ENCODE peak calls at places on chromosomes 4 and X, in five cellular contexts. One of them, this sample, is unnamed.
A peak's percentile ranks its signal among the peaks of the same experiment; 100 is the strongest.

GRCh38 chrX:48910926-48911406 is 480 bp downstream of the SLC35A2 start:
- DNase-seq in naive thymus-derived CD8-positive, alpha-beta T cell: no peak
- DNase-seq in stimulated activated CD8-positive, alpha-beta memory T cell treated with anti-CD3 and anti-CD28 coated beads, Interleukin-4, amount 100 ng/mL, for 1 hour: no peak
- DNase-seq in stimulated activated CD4-positive, alpha-beta T cell treated with anti-CD3 and anti-CD28 coated beads, Interleukin-1b, Interleukin-23, amount 100 ng/mL, for 24 hours: no peak
- DNase-seq in T47D: no peak
- DNase-seq in this sample: no peak

GRCh38 chrX:55127692-55128091 is 38.9 kb downstream of the PAGE2 start:
- DNase-seq in stimulated activated CD4-positive, alpha-beta T cell treated with anti-CD3 and anti-CD28 coated beads, Interleukin-1b, Interleukin-23, amount 100 ng/mL, for 24 hours: no peak
- DNase-seq in T47D: no peak
- DNase-seq in stimulated activated CD8-positive, alpha-beta memory T cell treated with anti-CD3 and anti-CD28 coated beads, Interleukin-4, amount 100 ng/mL, for 1 hour: no peak
- DNase-seq in naive thymus-derived CD8-positive, alpha-beta T cell: no peak
- DNase-seq in this sample: no peak

GRCh38 chrX:1918780-1919179 is 303.9 kb downstream of the ASMT start:
- DNase-seq in T47D: no peak
- DNase-seq in stimulated activated CD8-positive, alpha-beta memory T cell treated with anti-CD3 and anti-CD28 coated beads, Interleukin-4, amount 100 ng/mL, for 1 hour: no peak
- DNase-seq in naive thymus-derived CD8-positive, alpha-beta T cell: no peak
- DNase-seq in stimulated activated CD4-positive, alpha-beta T cell treated with anti-CD3 and anti-CD28 coated beads, Interleukin-1b, Interleukin-23, amount 100 ng/mL, for 24 hours: no peak
- DNase-seq in this sample: no peak

GRCh38 chrX:16462912-16463311 is 187.0 kb upstream of the S100G start:
- DNase-seq in naive thymus-derived CD8-positive, alpha-beta T cell: no peak
- DNase-seq in stimulated activated CD8-positive, alpha-beta memory T cell treated with anti-CD3 and anti-CD28 coated beads, Interleukin-4, amount 100 ng/mL, for 1 hour: no peak
- DNase-seq in stimulated activated CD4-positive, alpha-beta T cell treated with anti-CD3 and anti-CD28 coated beads, Interleukin-1b, Interleukin-23, amount 100 ng/mL, for 24 hours: no peak
- DNase-seq in T47D: no peak
- DNase-seq in this sample: no peak

GRCh38 chr4:166092797-166093196 is 219.8 kb downstream of the TLL1 start:
- DNase-seq in stimulated activated CD4-positive, alpha-beta T cell treated with anti-CD3 and anti-CD28 coated beads, Interleukin-1b, Interleukin-23, amount 100 ng/mL, for 24 hours: no peak
- DNase-seq in stimulated activated CD8-positive, alpha-beta memory T cell treated with anti-CD3 and anti-CD28 coated beads, Interleukin-4, amount 100 ng/mL, for 1 hour: no peak
- DNase-seq in naive thymus-derived CD8-positive, alpha-beta T cell: no peak
- DNase-seq in T47D: no peak
- DNase-seq in this sample: no peak

GRCh38 chrX:13994681-13995080 is 35.0 kb downstream of the GEMIN8 start:
- DNase-seq in T47D: no peak
- DNase-seq in stimulated activated CD8-positive, alpha-beta memory T cell treated with anti-CD3 and anti-CD28 coated beads, Interleukin-4, amount 100 ng/mL, for 1 hour: no peak
- DNase-seq in naive thymus-derived CD8-positive, alpha-beta T cell: no peak
- DNase-seq in stimulated activated CD4-positive, alpha-beta T cell treated with anti-CD3 and anti-CD28 coated beads, Interleukin-1b, Interleukin-23, amount 100 ng/mL, for 24 hours: no peak
- DNase-seq in this sample: no peak

GRCh38 chr4:108821056-108821925 is 58.4 kb upstream of the ETNPPL start:
- DNase-seq in naive thymus-derived CD8-positive, alpha-beta T cell: no peak
- DNase-seq in stimulated activated CD8-positive, alpha-beta memory T cell treated with anti-CD3 and anti-CD28 coated beads, Interleukin-4, amount 100 ng/mL, for 1 hour: no peak
- DNase-seq in stimulated activated CD4-positive, alpha-beta T cell treated with anti-CD3 and anti-CD28 coated beads, Interleukin-1b, Interleukin-23, amount 100 ng/mL, for 24 hours: no peak
- DNase-seq in T47D: no peak
- DNase-seq in this sample: no peak

GRCh38 chr4:180618396-180618795 is 1624.8 kb upstream of the TENM3 start:
- DNase-seq in stimulated activated CD4-positive, alpha-beta T cell treated with anti-CD3 and anti-CD28 coated beads, Interleukin-1b, Interleukin-23, amount 100 ng/mL, for 24 hours: no peak
- DNase-seq in naive thymus-derived CD8-positive, alpha-beta T cell: no peak
- DNase-seq in stimulated activated CD8-positive, alpha-beta memory T cell treated with anti-CD3 and anti-CD28 coated beads, Interleukin-4, amount 100 ng/mL, for 1 hour: no peak
- DNase-seq in T47D: no peak
- DNase-seq in this sample: no peak

GRCh38 chr4:183335369-183335940 is 13.2 kb upstream of the CLDN24 start:
- DNase-seq in naive thymus-derived CD8-positive, alpha-beta T cell: no peak
- DNase-seq in stimulated activated CD8-positive, alpha-beta memory T cell treated with anti-CD3 and anti-CD28 coated beads, Interleukin-4, amount 100 ng/mL, for 1 hour: no peak
- DNase-seq in stimulated activated CD4-positive, alpha-beta T cell treated with anti-CD3 and anti-CD28 coated beads, Interleukin-1b, Interleukin-23, amount 100 ng/mL, for 24 hours: no peak
- DNase-seq in T47D: no peak
- DNase-seq in this sample: no peak

GRCh38 chr4:25723409-25723808 is 67.8 kb downstream of the SLC34A2 start:
- DNase-seq in T47D: no peak
- DNase-seq in stimulated activated CD4-positive, alpha-beta T cell treated with anti-CD3 and anti-CD28 coated beads, Interleukin-1b, Interleukin-23, amount 100 ng/mL, for 24 hours: no peak
- DNase-seq in stimulated activated CD8-positive, alpha-beta memory T cell treated with anti-CD3 and anti-CD28 coated beads, Interleukin-4, amount 100 ng/mL, for 1 hour: no peak
- DNase-seq in naive thymus-derived CD8-positive, alpha-beta T cell: no peak
- DNase-seq in this sample: no peak

GRCh38 chr4:142324572-142324971 is 521.5 kb downstream of the INPP4B start:
- DNase-seq in naive thymus-derived CD8-positive, alpha-beta T cell: no peak
- DNase-seq in stimulated activated CD4-positive, alpha-beta T cell treated with anti-CD3 and anti-CD28 coated beads, Interleukin-1b, Interleukin-23, amount 100 ng/mL, for 24 hours: no peak
- DNase-seq in T47D: no peak
- DNase-seq in stimulated activated CD8-positive, alpha-beta memory T cell treated with anti-CD3 and anti-CD28 coated beads, Interleukin-4, amount 100 ng/mL, for 1 hour: no peak
- DNase-seq in this sample: no peak

GRCh38 chr4:98794565-98795205 is 134.2 kb downstream of the EIF4E start:
- DNase-seq in T47D: no peak
- DNase-seq in stimulated activated CD4-positive, alpha-beta T cell treated with anti-CD3 and anti-CD28 coated beads, Interleukin-1b, Interleukin-23, amount 100 ng/mL, for 24 hours: peak; percentile 15
- DNase-seq in naive thymus-derived CD8-positive, alpha-beta T cell: no peak
- DNase-seq in stimulated activated CD8-positive, alpha-beta memory T cell treated with anti-CD3 and anti-CD28 coated beads, Interleukin-4, amount 100 ng/mL, for 1 hour: no peak
- DNase-seq in this sample: no peak

GRCh38 chr4:125314676-125315570 is at the start of gene FAT4:
- DNase-seq in stimulated activated CD8-positive, alpha-beta memory T cell treated with anti-CD3 and anti-CD28 coated beads, Interleukin-4, amount 100 ng/mL, for 1 hour: no peak
- DNase-seq in stimulated activated CD4-positive, alpha-beta T cell treated with anti-CD3 and anti-CD28 coated beads, Interleukin-1b, Interleukin-23, amount 100 ng/mL, for 24 hours: no peak
- DNase-seq in T47D: peak; percentile 91
- DNase-seq in naive thymus-derived CD8-positive, alpha-beta T cell: no peak
- DNase-seq in this sample: peak; percentile 20